ENCODE peak calls at places on chromosomes 13 and 19, in four cellular contexts. I is ovary, R is endodermal cell, T is Peyer's patch. M is an unnamed sample.
A peak's percentile ranks its signal among the peaks of the same experiment; 100 is the strongest.

GRCh38 chr13:24983094-24983493 is 112.8 kb upstream of the PABPC3 start:
- DNase-seq in I (no peak), R (no peak), T (no peak), M (no peak)

GRCh38 chr19:52670046-52670445 is 31.9 kb upstream of the ZNF83 start:
- DNase-seq in I (no peak), R (no peak), T (no peak), M (no peak)

GRCh38 chr13:95199896-95200295 is 101.4 kb downstream of the ABCC4 start:
- DNase-seq in I (no peak), R (no peak), T (no peak), M (no peak)

GRCh38 chr19:41753159-41753558 is 2.2 kb upstream of the CEACAM6 start:
- DNase-seq in I (no peak), R (peak; percentile 91), T (peak; percentile 83), M (peak; percentile 88)

GRCh38 chr13:99357149-99357596 is 50.0 kb upstream of the GPR183 start:
- DNase-seq in I (no peak), R (no peak), T (no peak), M (no peak)

GRCh38 chr19:54448037-54448773 is 794 bp upstream of the LENG8 start:
- DNase-seq in I (peak; percentile 76), R (peak; percentile 79), T (peak; percentile 77), M (peak; percentile 81)

GRCh38 chr19:18379803-18380747 is 5.9 kb upstream of the GDF15 start:
- DNase-seq in I (peak; percentile 86), R (peak; percentile 74), T (peak; percentile 77), M (peak; percentile 88)

GRCh38 chr13:41061914-41062837 is 867 bp downstream of the WBP4 start:
- DNase-seq in I (no peak), R (no peak), T (no peak), M (no peak)

GRCh38 chr13:92510416-92510815 is 716.2 kb upstream of the GPC6 start:
- DNase-seq in I (no peak), R (no peak), T (no peak), M (no peak)

GRCh38 chr13:21020581-21020980 is 40.8 kb downstream of the LATS2 start:
- DNase-seq in I (no peak), R (peak; percentile 28), T (no peak), M (peak; percentile 26)

GRCh38 chr13:72963762-72964161 is 95.0 kb upstream of the KLF5 start:
- DNase-seq in I (no peak), R (no peak), T (no peak), M (no peak)

GRCh38 chr19:55085923-55086715 is 10.4 kb downstream of the EPS8L1 start:
- DNase-seq in I (no peak), R (peak; percentile 79), T (peak; percentile 50), M (no peak)

GRCh38 chr19:44720945-44721344 is 22.0 kb downstream of the CEACAM16 start:
- DNase-seq in I (no peak), R (no peak), T (no peak), M (no peak)

GRCh38 chr19:38386300-38386967 is 1.4 kb downstream of the GGN start:
- DNase-seq in I (no peak), R (peak; percentile 74), T (no peak), M (no peak)

GRCh38 chr13:27825153-27825552 is 32.9 kb downstream of the GSX1 start:
- DNase-seq in I (no peak), R (no peak), T (no peak), M (no peak)

GRCh38 chr19:50025794-50026549 is at the start of gene ZNF473:
- DNase-seq in I (peak; percentile 91), R (peak; percentile 97), T (peak; percentile 94), M (peak; percentile 96)

GRCh38 chr13:82176761-82177160 is 1705.5 kb downstream of the SLITRK1 start:
- DNase-seq in I (no peak), R (no peak), T (no peak), M (no peak)

GRCh38 chr19:54478677-54479266 is 5.7 kb upstream of the CDC42EP5 start:
- DNase-seq in I (no peak), R (peak; percentile 83), T (no peak), M (no peak)

GRCh38 chr13:46516624-46517318 is 36.2 kb upstream of the LRCH1 start:
- DNase-seq in I (no peak), R (no peak), T (no peak), M (no peak)

GRCh38 chr13:109919715-109920375 is 133.5 kb upstream of the IRS2 start:
- DNase-seq in I (no peak), R (no peak), T (no peak), M (no peak)

GRCh38 chr13:114101325-114101821 is 31.1 kb downstream of the RASA3 start:
- DNase-seq in I (peak; percentile 35), R (peak; percentile 62), T (peak; percentile 47), M (peak; percentile 62)

GRCh38 chr19:57465680-57466381 is 8.9 kb upstream of the VN1R1 start:
- DNase-seq in I (no peak), R (peak; percentile 75), T (no peak), M (no peak)

GRCh38 chr19:44949550-44949949 is 3.7 kb downstream of the APOC2 start:
- DNase-seq in I (no peak), R (no peak), T (no peak), M (no peak)

GRCh38 chr13:44768233-44768632 is 192.1 kb upstream of the TSC22D1 start:
- DNase-seq in I (no peak), R (no peak), T (no peak), M (no peak)

GRCh38 chr13:111210488-111210887 is 95.4 kb downstream of the ARHGEF7 start:
- DNase-seq in I (no peak), R (no peak), T (no peak), M (peak; percentile 81)

GRCh38 chr13:110206170-110206569 is 100.8 kb downstream of the COL4A1 start:
- DNase-seq in I (no peak), R (no peak), T (peak; percentile 57), M (no peak)

GRCh38 chr19:55579766-55580621 is 654 bp downstream of the ZNF579 start:
- DNase-seq in I (no peak), R (peak; percentile 74), T (no peak), M (no peak)

GRCh38 chr13:23743269-23743668 is 145.9 kb downstream of the MIPEP start:
- DNase-seq in I (no peak), R (no peak), T (no peak), M (no peak)

GRCh38 chr13:39960206-39960605 is 304.7 kb downstream of the COG6 start:
- DNase-seq in I (no peak), R (no peak), T (no peak), M (no peak)

GRCh38 chr19:38977445-38978314 is 2.1 kb upstream of the FBXO17 start:
- DNase-seq in I (no peak), R (no peak), T (no peak), M (no peak)

GRCh38 chr13:97067342-97067895 is 73.1 kb upstream of the OXGR1 start:
- DNase-seq in I (no peak), R (no peak), T (no peak), M (no peak)

GRCh38 chr19:57615346-57615745 is 1.3 kb downstream of the ZNF134 start:
- DNase-seq in I (no peak), R (no peak), T (no peak), M (no peak)

GRCh38 chr13:20713751-20714150 is 10.3 kb downstream of the IL17D start:
- DNase-seq in I (no peak), R (no peak), T (no peak), M (no peak)

GRCh38 chr19:30969586-30969985 is 379.6 kb downstream of the TSHZ3 start:
- DNase-seq in I (no peak), R (no peak), T (no peak), M (no peak)

GRCh38 chr13:89518289-89519077 is 1829.0 kb upstream of the MIR17HG start:
- DNase-seq in I (no peak), R (no peak), T (no peak), M (no peak)

GRCh38 chr19:42850981-42851717 is 28.4 kb downstream of the PSG1 start:
- DNase-seq in I (no peak), R (no peak), T (no peak), M (no peak)

GRCh38 chr19:55398200-55398947 is 9.2 kb downstream of the UBE2S start:
- DNase-seq in I (no peak), R (peak; percentile 39), T (no peak), M (peak; percentile 77)

GRCh38 chr19:43474487-43474886 is 9.1 kb upstream of the LYPD3 start:
- DNase-seq in I (no peak), R (no peak), T (no peak), M (no peak)

GRCh38 chr19:1884291-1884718 is 991 bp downstream of the ABHD17A start:
- DNase-seq in I (peak; percentile 24), R (peak; percentile 51), T (no peak), M (no peak)

GRCh38 chr19:13784731-13785452 is 10.4 kb upstream of the ZSWIM4 start:
- DNase-seq in I (peak; percentile 76), R (peak; percentile 92), T (peak; percentile 83), M (peak; percentile 92)

GRCh38 chr19:13794388-13794751 is 873 bp upstream of the ZSWIM4 start:
- DNase-seq in I (peak; percentile 89), R (no peak), T (peak; percentile 66), M (peak; percentile 74)

GRCh38 chr19:13783565-13784500 is 9.6 kb downstream of the C19orf53 start:
- DNase-seq in I (no peak), R (no peak), T (no peak), M (no peak)

GRCh38 chr19:13790354-13790753 is 4.9 kb upstream of the ZSWIM4 start:
- DNase-seq in I (no peak), R (no peak), T (no peak), M (no peak)

GRCh38 chr19:13788991-13789390 is 6.3 kb upstream of the ZSWIM4 start:
- DNase-seq in I (no peak), R (no peak), T (no peak), M (no peak)
- H3K27ac ChIP-seq in I (no peak overlapping the region), R (no peak overlapping the region), T (peak overlapping the region; percentile 78), M (peak overlapping the region; percentile 83)

DNA sequence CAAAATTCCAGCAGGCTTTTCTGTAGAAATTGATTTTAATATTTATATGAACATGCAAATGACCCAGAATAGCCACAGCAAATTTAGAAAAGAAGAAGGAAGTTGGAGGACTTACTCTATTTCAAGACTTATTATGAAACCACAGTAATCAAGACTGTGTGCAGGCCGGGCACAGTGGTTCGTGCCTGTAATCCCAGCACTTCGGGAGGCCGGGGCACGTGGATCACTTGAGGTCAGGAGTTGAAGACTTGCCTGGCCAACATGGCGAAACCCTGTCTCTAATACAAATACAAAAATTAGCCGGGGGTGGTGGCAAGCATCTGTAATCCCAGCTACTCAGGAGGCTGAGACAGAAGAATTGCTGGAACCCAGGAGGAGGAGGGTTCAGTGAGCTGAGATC is 6.0 kb upstream of the FFAR2 start:
- DNase-seq in I (no peak), R (no peak), T (no peak), M (peak; percentile 90)
- TF ChIP-seq CTCF in I (no peak), R (no peak), T (no peak), M (no peak)

GRCh38 chr19:49014123-49014869 is 2.6 kb downstream of the LHB start:
- DNase-seq in I (no peak), R (no peak), T (no peak), M (no peak)
- H3K36me3 ChIP-seq in I (no peaks in the 10 kb centered on the region), R (peaks cover 12% of the 10 kb centered on the region), T (no peaks in the 10 kb centered on the region), M (peaks cover 33% of the 10 kb centered on the region)

GRCh38 chr19:15184776-15185175 is 16.0 kb downstream of the NOTCH3 start:
- DNase-seq in I (no peak), R (no peak), T (no peak), M (no peak)
- H3K27ac ChIP-seq in I (no peak overlapping the region), R (no peak overlapping the region), T (no peak overlapping the region), M (no peak overlapping the region)